ENCODE peak calls at places on chromosomes 13 and 19, in seven cellular contexts. Y is tibial artery; X is stomach; E is left lung; F is GM12878; Q is SK-N-SH; D is CD8-positive, alpha-beta T cell. G is an unnamed sample. For H3K36me3, the result is how much of the 10 kb centered on the place peaks cover.

GRCh38 chr19:2261438-2262172 is 5.4 kb upstream of the JSRP1 start:
- DNase-seq in E (no peak), Q (peak), X (peak), F (no peak), Y (no peak), D (no peak), G (no peak)

GRCh38 chr13:79226938-79227337 is 179.1 kb downstream of the RBM26 start:
- DNase-seq in X (no peak), Q (no peak), F (no peak), D (no peak), Y (no peak), E (no peak), G (no peak)

GRCh38 chr19:12933287-12934072 is at the start of gene FARSA:
- DNase-seq in Y (peak), Q (peak), X (peak), D (peak), F (peak), E (peak), G (peak)

GRCh38 chr13:75870397-75870801 is 234.3 kb downstream of the LMO7 start:
- DNase-seq in F (no peak), D (peak), E (no peak), X (no peak), Q (peak), Y (no peak), G (no peak)

GRCh38 chr19:46218160-46218559 is 11.4 kb upstream of the IGFL1 start:
- DNase-seq in Q (no peak), X (no peak), Y (no peak), D (no peak), F (no peak), E (no peak), G (no peak)

GRCh38 chr19:21491161-21491560 is 14.2 kb upstream of the ZNF429 start:
- DNase-seq in Q (no peak), D (no peak), Y (no peak), E (no peak), X (no peak), F (no peak), G (no peak)

GRCh38 chr19:23991170-23991569 is 76.5 kb downstream of the ZNF726 start:
- DNase-seq in Y (no peak), F (no peak), E (no peak), X (peak), Q (no peak), D (peak), G (no peak)

GRCh38 chr13:96141032-96141431 is 51.1 kb downstream of the HS6ST3 start:
- DNase-seq in Y (no peak), F (no peak), X (no peak), E (no peak), Q (no peak), D (no peak), G (no peak)

GRCh38 chr19:47471733-47472457 is at the start of gene SLC8A2:
- DNase-seq in E (peak), X (peak), Y (peak), F (no peak), D (peak), Q (peak), G (no peak)

GRCh38 chr13:109945206-109945960 is 159.0 kb upstream of the IRS2 start:
- DNase-seq in X (no peak), E (no peak), Q (no peak), D (no peak), F (no peak), Y (no peak), G (no peak)

GRCh38 chr19:4710281-4710600 is 13.4 kb downstream of the DPP9 start:
- DNase-seq in Y (no peak), D (no peak), E (no peak), Q (no peak), X (no peak), F (no peak), G (no peak)
- H3K36me3 ChIP-seq in Y (under half), D (under half), E (under half), Q (under half), X (half or more), F (under half), G (under half)

GRCh38 chr19:49534632-49535385 is 7.0 kb downstream of the RCN3 start:
- DNase-seq in Y (no peak), X (no peak), F (no peak), D (no peak), E (no peak), Q (no peak), G (no peak)
- TF ChIP-seq CTCF in Y (no peak), X (no peak), F (no peak), D (no peak), E (no peak), Q (no peak), G (no peak)

DNA sequence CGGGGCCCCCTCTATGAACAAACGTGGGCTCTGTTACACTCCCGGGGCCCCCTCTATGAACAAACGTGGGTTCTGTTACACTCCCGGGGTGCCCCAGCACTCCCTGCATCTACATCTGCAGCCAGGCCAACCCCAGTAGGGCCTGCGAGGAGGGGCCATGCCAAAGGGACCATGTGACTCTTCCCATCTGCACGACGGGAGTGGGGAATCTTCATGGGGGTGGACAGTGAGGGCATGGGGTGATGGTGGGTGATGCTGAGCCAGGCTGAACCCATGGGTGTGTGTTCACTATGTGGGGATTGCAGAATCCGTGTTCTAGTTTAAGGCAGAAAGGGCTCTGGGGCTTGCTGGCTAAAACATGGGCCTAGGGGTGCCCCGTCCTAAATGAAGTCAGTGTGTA is 69.9 kb upstream of the ARHGEF7 start:
- DNase-seq in Y (no peak), Q (no peak), D (no peak), F (no peak), X (no peak), E (no peak), G (no peak)
- H3K4me3 ChIP-seq in Y (no peak), Q (no peak), D (no peak), F (no peak), X (no peak), E (no peak), G (no peak)

GRCh38 chr19:10912619-10913018 is 15.8 kb downstream of the YIPF2 start:
- DNase-seq in D (no peak), Q (no peak), Y (no peak), E (no peak), X (no peak), F (no peak), G (no peak)

GRCh38 chr19:10908380-10908960 is 20.0 kb downstream of the YIPF2 start:
- DNase-seq in E (no peak), F (no peak), Y (no peak), D (no peak), X (no peak), Q (no peak), G (no peak)

GRCh38 chr19:10913716-10914340 is 14.6 kb downstream of the YIPF2 start:
- DNase-seq in Q (no peak), F (no peak), E (no peak), D (no peak), Y (no peak), X (no peak), G (no peak)

GRCh38 chr19:10911579-10912363 is 16.7 kb downstream of the YIPF2 start:
- DNase-seq in Y (no peak), Q (no peak), E (no peak), D (no peak), X (no peak), F (no peak), G (no peak)

DNA sequence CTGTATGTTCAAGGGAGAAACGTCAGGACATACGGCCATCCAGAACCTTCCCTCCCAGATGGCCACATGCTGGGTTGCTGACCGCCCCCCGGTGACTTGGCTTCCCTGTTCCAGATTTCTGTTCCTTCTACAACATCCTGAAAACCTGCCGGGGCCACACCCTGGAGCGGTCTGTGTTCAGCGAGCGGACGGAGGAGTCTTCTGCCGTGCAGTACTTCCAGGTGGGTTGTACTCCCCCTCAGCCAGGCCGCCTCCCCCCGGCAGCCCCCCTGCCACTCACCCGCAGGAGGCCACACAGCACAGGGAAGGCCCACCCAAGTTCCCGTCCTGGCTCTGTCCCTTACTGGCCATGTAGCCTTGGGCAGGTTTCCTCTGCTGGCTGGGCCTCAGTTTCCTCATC is 20.5 kb downstream of the YIPF2 start:
- DNase-seq in Q (no peak), E (no peak), Y (no peak), D (no peak), F (no peak), X (no peak), G (no peak)
- H3K36me3 ChIP-seq in Q (under half), E (under half), Y (under half), D (under half), F (under half), X (half or more), G (under half)

GRCh38 chr13:33933810-33934209 is 115.9 kb downstream of the RFC3 start:
- DNase-seq in Q (no peak), Y (no peak), F (no peak), E (no peak), D (no peak), X (no peak), G (no peak)
- TF ChIP-seq CTCF in Q (no peak), Y (no peak), F (no peak), E (no peak), D (no peak), X (no peak), G (no peak)

GRCh38 chr13:32475403-32475802 is 47.5 kb upstream of the N4BP2L1 start:
- DNase-seq in Y (no peak), X (no peak), E (no peak), Q (no peak), F (no peak), D (no peak), G (no peak)
- H3K4me3 ChIP-seq in Y (no peak), X (no peak), E (no peak), Q (no peak), F (no peak), D (no peak), G (no peak)

GRCh38 chr19:28492616-28493015 is 720.3 kb downstream of the UQCRFS1 start:
- DNase-seq in X (no peak), F (no peak), D (no peak), Q (no peak), Y (no peak), E (no peak), G (no peak)

GRCh38 chr19:28492201-28492600 is 720.8 kb downstream of the UQCRFS1 start:
- DNase-seq in E (no peak), F (no peak), X (no peak), Q (no peak), Y (no peak), D (no peak), G (no peak)

GRCh38 chr19:28488006-28488405 is 724.9 kb downstream of the UQCRFS1 start:
- DNase-seq in F (no peak), E (no peak), D (no peak), Y (no peak), X (no peak), Q (no peak), G (no peak)

GRCh38 chr19:28486934-28487333 is 726.0 kb downstream of the UQCRFS1 start:
- DNase-seq in F (no peak), Y (no peak), D (no peak), E (no peak), X (no peak), Q (no peak), G (no peak)

DNA sequence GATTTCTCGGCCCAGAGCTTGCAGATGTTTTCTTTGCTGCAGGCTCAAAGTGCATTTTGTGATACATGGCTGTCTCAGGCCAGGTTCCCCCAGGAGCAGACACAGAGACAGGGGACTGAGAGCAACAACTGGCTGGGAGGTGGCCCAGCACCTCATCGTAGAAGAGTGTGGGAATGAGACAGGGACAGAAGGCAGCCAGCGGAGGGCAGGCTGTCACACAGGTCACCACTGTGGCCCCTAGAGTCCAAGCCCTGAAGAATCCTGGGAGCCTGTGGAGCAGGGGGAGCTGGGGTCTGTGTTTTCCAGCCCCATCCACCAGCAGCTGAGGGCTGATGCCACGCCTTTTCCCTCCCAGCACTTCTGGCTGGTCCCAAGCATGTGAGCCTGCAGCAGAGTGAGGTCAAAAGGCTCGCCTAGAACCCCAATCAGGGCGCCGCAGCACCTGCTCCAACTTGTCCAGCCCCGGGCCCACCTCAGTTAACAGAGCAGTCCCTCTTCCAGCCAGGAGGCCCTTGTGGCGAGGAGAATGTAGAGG is 723.8 kb downstream of the UQCRFS1 start:
- DNase-seq in Q (no peak), Y (no peak), X (no peak), D (no peak), F (no peak), E (no peak), G (no peak)
- H3K36me3 ChIP-seq in Q (under half), Y (under half), X (under half), D (under half), F (under half), E (under half), G (under half)

DNA sequence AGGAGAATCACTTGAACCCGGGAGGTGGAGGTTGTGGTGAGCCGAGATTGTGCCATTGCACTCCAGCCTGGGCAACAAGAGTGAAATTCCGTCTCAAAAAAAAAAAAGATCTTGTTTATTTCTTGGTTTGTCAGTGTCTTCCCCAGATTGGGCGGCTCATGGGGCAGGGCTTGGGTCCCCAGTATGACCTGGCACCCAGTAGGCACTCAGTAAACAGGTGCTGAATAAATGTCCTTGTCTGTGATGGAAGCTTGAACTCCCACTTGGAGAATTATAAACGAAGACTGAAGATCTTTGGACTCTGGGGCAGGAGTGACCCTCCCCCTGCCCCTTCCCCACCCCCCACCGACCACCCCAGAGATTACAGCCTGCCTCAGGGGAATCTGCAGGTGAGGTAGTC is 9.9 kb upstream of the FUT5 start:
- DNase-seq in F (no peak), E (no peak), Q (no peak), D (no peak), X (no peak), Y (no peak), G (no peak)
- TF ChIP-seq CTCF in F (no peak), E (no peak), Q (no peak), D (no peak), X (no peak), Y (no peak), G (no peak)

G was measured in GM06990.